ENCODE peak calls at places on chromosome 22, in nine cellular contexts. C is left ventricle myocardium inferior; X is esophagus squamous epithelium; L is naive thymus-derived CD4-positive, alpha-beta T cell; S is fibroblast of lung; F is CD8-positive, alpha-beta T cell; V is tibial nerve; I is ovary; R is pancreas. Z is an unnamed sample. For H3K27me3, the result is how much of the 10 kb centered on the place peaks cover.

GRCh38 chr22:37309221-37310074 is 27.1 kb downstream of the CYTH4 start:
- DNase-seq in C (no peak), X (no peak), L (peak), S (no peak), F (peak), V (no peak), I (no peak), R (no peak), Z (no peak)

GRCh38 chr22:30841264-30841663 is 127.3 kb downstream of the MORC2 start:
- DNase-seq in C (no peak), X (no peak), L (no peak), S (no peak), F (no peak), V (no peak), I (no peak), R (no peak), Z (no peak)

GRCh38 chr22:49979587-49980264 is 19.2 kb downstream of the PIM3 start:
- DNase-seq in C (no peak), X (no peak), L (no peak), S (peak), F (no peak), V (no peak), I (peak), R (peak), Z (no peak)

GRCh38 chr22:24410110-24410856 is 17.1 kb upstream of the ADORA2A start:
- DNase-seq in C (no peak), X (no peak), L (no peak), S (peak), F (peak), V (no peak), I (no peak), R (no peak), Z (no peak)

GRCh38 chr22:48740086-48740730 is 1087.5 kb downstream of the BRD1 start:
- DNase-seq in C (no peak), X (no peak), L (no peak), S (no peak), F (no peak), V (no peak), I (peak), R (no peak), Z (peak)

GRCh38 chr22:48256041-48256739 is 1493.7 kb downstream of the TBC1D22A start:
- DNase-seq in C (no peak), X (no peak), L (no peak), S (no peak), F (no peak), V (no peak), I (no peak), R (no peak), Z (no peak)

GRCh38 chr22:35568751-35569725 is 28.4 kb downstream of the RASD2 start:
- DNase-seq in C (no peak), X (no peak), L (no peak), S (peak), F (no peak), V (no peak), I (no peak), R (no peak), Z (no peak)

GRCh38 chr22:49628351-49629023 is 199.2 kb downstream of the BRD1 start:
- DNase-seq in C (no peak), X (no peak), L (no peak), S (no peak), F (no peak), V (no peak), I (no peak), R (no peak), Z (no peak)

GRCh38 chr22:23402275-23403151 is 177.6 kb downstream of the IGLL1 start:
- DNase-seq in C (no peak), X (no peak), L (peak), S (peak), F (peak), V (no peak), I (peak), R (peak), Z (peak)

GRCh38 chr22:24233235-24233634 is 11.6 kb downstream of the GGT5 start:
- DNase-seq in C (no peak), X (no peak), L (no peak), S (no peak), F (no peak), V (no peak), I (no peak), R (no peak), Z (no peak)

GRCh38 chr22:19118601-19118880 is 3.7 kb downstream of the DGCR2 start:
- DNase-seq in C (no peak), X (no peak), L (no peak), S (no peak), F (no peak), V (no peak), I (no peak), R (no peak), Z (no peak)

GRCh38 chr22:48943567-48944432 is 883.9 kb downstream of the BRD1 start:
- DNase-seq in C (no peak), X (no peak), L (no peak), S (no peak), F (no peak), V (no peak), I (no peak), R (no peak), Z (peak)

GRCh38 chr22:17472886-17473285 is 90.4 kb upstream of the SLC25A18 start:
- DNase-seq in C (no peak), X (no peak), L (no peak), S (no peak), F (no peak), V (no peak), I (no peak), R (no peak), Z (no peak)
- H3K27me3 ChIP-seq in C (under half), X (under half), L (under half), S (under half), F (under half), V (under half), I (under half), R (under half), Z (under half)

GRCh38 chr22:44648821-44649566 is 53.0 kb upstream of the PRR5 start:
- DNase-seq in C (no peak), X (no peak), L (no peak), S (peak), F (no peak), V (no peak), I (peak), R (no peak), Z (peak)
- H3K27me3 ChIP-seq in C (half or more), X (under half), L (under half), S (under half), F (under half), V (under half), I (under half), R (under half), Z (under half)

GRCh38 chr22:46068176-46068907 is 82.0 kb upstream of the PPARA start:
- DNase-seq in C (no peak), X (no peak), L (no peak), S (peak), F (no peak), V (no peak), I (no peak), R (no peak), Z (no peak)
- H3K27me3 ChIP-seq in C (under half), X (under half), L (under half), S (under half), F (under half), V (under half), I (under half), R (under half), Z (under half)

GRCh38 chr22:38774496-38775166 is 18.8 kb upstream of the SUN2 start:
- DNase-seq in C (no peak), X (no peak), L (no peak), S (no peak), F (no peak), V (no peak), I (no peak), R (no peak), Z (no peak)

GRCh38 chr22:38775656-38776055 is 18.3 kb downstream of the DNAL4 start:
- DNase-seq in C (no peak), X (no peak), L (no peak), S (no peak), F (no peak), V (no peak), I (no peak), R (no peak), Z (no peak)

GRCh38 chr22:38776086-38776485 is 17.9 kb downstream of the DNAL4 start:
- DNase-seq in C (no peak), X (no peak), L (no peak), S (no peak), F (no peak), V (no peak), I (no peak), R (no peak), Z (no peak)

GRCh38 chr22:38773363-38773946 is 17.7 kb upstream of the SUN2 start:
- DNase-seq in C (no peak), X (no peak), L (no peak), S (no peak), F (no peak), V (no peak), I (no peak), R (no peak), Z (no peak)

DNA sequence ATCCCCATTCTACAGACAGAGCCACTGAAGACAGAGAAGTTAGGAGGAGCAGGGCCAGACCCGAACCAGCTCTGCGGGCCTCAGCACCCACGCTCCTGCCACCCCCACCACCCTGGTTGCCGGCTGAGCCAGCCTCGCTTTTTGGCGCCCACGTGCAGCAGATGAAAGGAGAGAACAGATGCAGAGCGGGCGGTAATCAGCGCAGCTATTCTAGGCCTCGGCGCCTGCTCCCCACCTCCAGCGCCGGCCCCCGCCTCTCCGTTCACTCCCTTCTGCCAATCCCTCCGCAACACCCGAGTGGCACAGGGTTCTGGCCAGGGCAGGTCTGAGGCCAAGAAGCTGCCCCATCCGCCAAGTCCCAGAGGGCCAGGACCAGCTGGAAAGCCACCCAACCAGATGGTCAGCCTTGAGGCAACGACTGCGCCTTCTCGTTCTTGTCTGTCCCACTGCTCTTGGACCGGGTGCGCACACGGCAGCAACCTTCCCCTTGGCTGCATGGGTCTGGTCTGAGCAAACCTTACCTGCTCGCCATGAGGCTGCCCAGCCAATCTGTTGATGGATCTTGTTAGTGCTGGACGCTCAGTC is 16.8 kb downstream of the DNAL4 start:
- DNase-seq in C (no peak), X (no peak), L (no peak), S (no peak), F (no peak), V (no peak), I (no peak), R (no peak), Z (no peak)
- H3K27me3 ChIP-seq in C (under half), X (under half), L (under half), S (under half), F (under half), V (under half), I (under half), R (under half), Z (under half)

DNA sequence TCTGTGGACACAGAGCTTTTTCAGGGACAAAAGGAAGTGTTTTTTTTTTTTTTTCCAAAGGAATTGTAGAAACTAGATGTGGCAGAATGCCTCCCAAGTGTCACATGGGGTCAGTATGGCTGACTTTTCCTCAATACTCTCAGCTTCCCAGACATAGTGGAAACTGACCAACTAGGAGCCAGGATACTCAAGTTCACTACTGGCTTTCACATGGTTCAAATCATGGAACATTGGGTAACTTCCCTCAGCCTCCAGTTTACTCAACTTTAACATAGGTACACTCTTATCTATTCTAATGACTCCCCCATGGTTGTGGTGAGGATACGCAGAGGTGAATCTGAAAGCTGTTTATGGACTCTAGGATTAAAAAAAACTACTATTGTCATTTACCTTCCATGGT is 1.4 kb downstream of the SLC5A1 start:
- DNase-seq in C (no peak), X (no peak), L (no peak), S (no peak), F (no peak), V (no peak), I (no peak), R (no peak), Z (no peak)
- H3K27me3 ChIP-seq in C (under half), X (under half), L (under half), S (under half), F (under half), V (under half), I (under half), R (under half), Z (under half)

DNA sequence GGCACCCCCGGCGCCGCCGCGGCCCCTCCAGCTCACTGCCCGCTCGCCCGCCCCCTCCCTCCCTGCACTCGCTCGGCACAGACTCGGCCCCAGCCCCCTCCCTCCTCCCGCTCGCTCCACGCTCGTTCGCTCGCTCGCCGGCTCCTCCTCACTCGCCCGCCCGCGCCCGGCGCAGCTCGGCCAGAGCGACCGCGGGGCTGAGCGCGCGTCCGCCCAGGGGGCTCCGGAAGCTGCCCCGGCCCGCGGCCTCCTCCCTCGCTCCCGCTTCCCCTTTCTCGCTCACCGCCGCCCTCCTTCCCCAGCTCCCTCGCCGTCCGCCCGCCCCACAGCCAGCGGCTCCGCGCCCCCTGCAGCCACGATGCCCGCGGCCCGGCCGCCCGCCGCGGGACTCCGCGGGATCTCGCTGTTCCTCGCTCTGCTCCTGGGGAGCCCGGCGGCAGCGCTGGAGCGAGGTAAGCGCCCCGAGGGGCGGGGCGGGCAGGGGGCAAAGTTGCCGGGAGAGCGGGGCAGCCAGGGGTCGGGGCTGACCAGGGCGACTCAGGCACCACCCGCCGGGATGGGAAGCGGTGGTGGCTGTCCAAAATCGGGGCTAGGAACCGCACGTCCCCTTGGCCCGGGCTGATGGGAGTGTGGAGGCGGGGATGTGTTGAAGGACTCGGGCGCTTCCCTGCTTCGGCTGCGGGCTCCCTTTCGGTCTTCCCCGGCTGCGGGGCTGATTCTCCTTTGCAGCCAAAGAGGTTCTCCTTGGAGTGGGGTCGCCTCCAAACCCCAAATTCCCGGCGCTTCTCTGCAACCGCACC is at the start of gene SEZ6L:
- DNase-seq in C (peak), X (no peak), L (no peak), S (peak), F (no peak), V (no peak), I (peak), R (no peak), Z (no peak)
- H3K27me3 ChIP-seq in C (half or more), X (under half), L (under half), S (under half), F (under half), V (under half), I (under half), R (under half), Z (half or more)

GRCh38 chr22:28063656-28064055 is 144.6 kb upstream of the PITPNB start:
- DNase-seq in C (no peak), X (no peak), L (no peak), S (no peak), F (no peak), V (no peak), I (no peak), R (no peak), Z (no peak)

GRCh38 chr22:28064941-28065340 is 145.9 kb upstream of the PITPNB start:
- DNase-seq in C (no peak), X (no peak), L (no peak), S (peak), F (no peak), V (no peak), I (no peak), R (no peak), Z (no peak)
- H3K27me3 ChIP-seq in C (under half), X (under half), L (under half), S (under half), F (under half), V (under half), I (under half), R (under half), Z (under half)